ENCODE peak calls at places on chromosomes 1 and 21, in seven cellular contexts. Y, K, I, S, A, U and B are unnamed samples.
A peak's percentile ranks its signal among the peaks of the same experiment; 100 is the strongest.

GRCh38 chr21:43718872-43719747 is at the start of gene PDXK:
- DNase-seq in Y (peak; percentile 77), K (peak; percentile 87), I (peak; percentile 80), S (peak; percentile 90), A (peak; percentile 89), U (peak; percentile 83), B (peak; percentile 92)

GRCh38 chr1:241202321-241202845 is 154.6 kb downstream of the RGS7 start:
- DNase-seq in Y (no peak), K (peak; percentile 40), I (no peak), S (no peak), A (peak; percentile 41), U (no peak), B (no peak)

GRCh38 chr1:39450956-39451601 is 40.4 kb upstream of the BMP8A start:
- DNase-seq in Y (peak; percentile 89), K (no peak), I (peak; percentile 88), S (no peak), A (no peak), U (no peak), B (no peak)

GRCh38 chr1:31671147-31671546 is 26.5 kb upstream of the PEF1 start:
- DNase-seq in Y (no peak), K (no peak), I (no peak), S (no peak), A (no peak), U (no peak), B (no peak)

GRCh38 chr1:211731456-211732275 is 56.2 kb upstream of the NEK2 start:
- DNase-seq in Y (no peak), K (no peak), I (no peak), S (no peak), A (no peak), U (no peak), B (no peak)

GRCh38 chr1:180544050-180544449 is 14.7 kb upstream of the OVAAL start:
- DNase-seq in Y (no peak), K (no peak), I (no peak), S (no peak), A (no peak), U (no peak), B (no peak)

GRCh38 chr1:156596426-156596825 is 4.8 kb downstream of the NAXE start:
- DNase-seq in Y (no peak), K (no peak), I (no peak), S (no peak), A (no peak), U (no peak), B (no peak)

GRCh38 chr1:2391034-2391384 is 345 bp downstream of the MORN1 start:
- DNase-seq in Y (no peak), K (peak; percentile 47), I (peak; percentile 42), S (peak; percentile 71), A (no peak), U (no peak), B (no peak)

GRCh38 chr1:99850458-99850974 is 355 bp downstream of the AGL start:
- DNase-seq in Y (no peak), K (no peak), I (no peak), S (no peak), A (no peak), U (no peak), B (no peak)

GRCh38 chr1:224851210-224851849 is 78.1 kb upstream of the DNAH14 start:
- DNase-seq in Y (peak; percentile 37), K (peak; percentile 77), I (peak; percentile 38), S (peak; percentile 91), A (peak; percentile 80), U (peak; percentile 38), B (no peak)

GRCh38 chr1:69791311-69791710 is 223.6 kb downstream of the LRRC7 start:
- DNase-seq in Y (no peak), K (no peak), I (no peak), S (no peak), A (no peak), U (no peak), B (no peak)

DNA sequence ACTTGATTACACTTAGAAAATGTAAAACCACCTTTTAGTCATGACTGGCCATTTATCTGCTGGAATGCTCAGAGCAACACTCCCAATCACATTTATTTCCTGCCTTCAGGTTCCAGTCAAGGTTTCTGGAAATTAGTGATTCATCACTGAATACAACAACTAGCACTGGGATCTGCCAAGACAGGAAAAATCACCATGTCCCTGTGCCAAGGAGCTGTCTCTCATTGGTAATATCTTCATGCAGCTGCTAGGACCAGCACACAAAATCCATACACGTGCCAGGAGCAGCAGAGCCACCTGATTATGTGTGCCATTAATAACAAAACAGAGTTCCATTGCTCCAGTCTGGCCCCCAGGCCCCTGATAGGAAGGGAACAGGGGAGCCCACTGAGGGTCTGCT is 194.6 kb downstream of the TNR start:
- DNase-seq in Y (no peak), K (no peak), I (no peak), S (no peak), A (no peak), U (no peak), B (no peak)
- H3K23ac ChIP-seq in Y (no peak overlapping the region), K (no peak overlapping the region), I (no peak overlapping the region), S (no peak overlapping the region), A (no peak overlapping the region), U (no peak overlapping the region), B (no peak overlapping the region)

GRCh38 chr1:186139706-186140105 is 235.3 kb downstream of the TPR start:
- DNase-seq in Y (peak; percentile 57), K (no peak), I (no peak), S (no peak), A (no peak), U (no peak), B (no peak)
- H3K4me2 ChIP-seq in Y (peak overlapping the region; percentile 57), K (no peak overlapping the region), I (no peak overlapping the region), S (no peak overlapping the region), A (no peak overlapping the region), U (no peak overlapping the region), B (no peak overlapping the region)

DNA sequence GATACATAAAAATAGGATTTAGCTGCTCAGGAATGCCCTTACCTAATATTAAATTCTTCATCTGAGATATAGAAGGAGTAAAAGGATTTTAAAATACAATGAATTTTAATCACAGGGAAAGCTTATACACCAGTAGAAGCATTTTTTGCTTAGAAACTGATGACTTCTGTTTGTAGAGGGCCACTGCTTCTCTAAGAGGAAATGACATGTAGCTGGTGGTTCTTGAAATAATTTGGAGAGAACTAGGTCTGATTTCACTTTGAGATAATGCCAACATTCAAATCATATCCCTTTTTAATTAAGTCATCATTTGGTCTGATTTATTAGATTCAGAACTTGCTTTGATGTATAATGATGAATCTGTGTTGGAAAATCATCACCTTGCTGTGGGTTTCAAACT is 166.6 kb upstream of the SGIP1 start:
- DNase-seq in Y (no peak), K (no peak), I (no peak), S (no peak), A (no peak), U (no peak), B (no peak)
- H3K23ac ChIP-seq in Y (no peak overlapping the region), K (no peak overlapping the region), I (no peak overlapping the region), S (no peak overlapping the region), A (no peak overlapping the region), U (no peak overlapping the region), B (no peak overlapping the region)

DNA sequence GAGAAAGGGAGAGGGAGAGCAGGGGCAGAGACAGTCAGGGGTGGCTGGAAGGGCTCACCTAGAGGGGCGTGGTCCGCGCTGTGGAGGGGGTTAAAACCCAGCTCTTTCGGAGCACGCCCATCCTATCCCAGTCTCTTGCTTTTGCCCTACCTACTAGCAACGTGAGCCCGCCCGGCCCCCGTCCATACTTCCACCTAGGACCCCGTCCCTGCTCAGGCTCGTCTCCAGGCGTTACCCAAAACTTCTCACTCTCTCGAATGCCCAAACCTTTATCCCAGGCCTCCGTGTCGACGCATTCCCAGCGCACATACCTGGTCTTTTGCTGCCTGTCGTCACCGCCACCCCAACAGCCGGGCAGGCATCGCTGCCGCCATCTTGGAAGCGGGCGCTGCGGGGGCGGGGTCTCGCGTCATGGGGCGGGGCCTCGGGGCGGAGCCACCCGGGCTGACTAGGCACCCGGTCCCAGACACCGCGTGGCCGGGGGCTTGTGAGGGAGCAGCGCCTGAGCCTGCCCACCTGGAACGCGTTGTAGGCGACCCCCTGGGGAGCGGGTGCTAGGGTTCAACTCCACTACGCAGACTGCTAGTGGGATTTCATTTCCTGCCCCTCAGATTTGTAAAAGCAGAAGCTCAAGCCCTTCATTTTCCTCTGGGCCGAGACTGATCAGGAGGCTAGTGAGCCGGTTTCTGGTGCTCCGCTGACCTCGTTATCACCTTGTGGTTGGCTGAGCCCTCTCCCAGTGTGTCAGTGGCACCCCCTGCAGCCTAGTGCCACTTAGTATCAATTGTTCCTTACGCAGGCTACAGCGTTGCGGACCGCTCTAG is at the start of gene B4GALT3:
- DNase-seq in Y (peak; percentile 65), K (peak; percentile 96), I (peak; percentile 81), S (peak; percentile 100), A (peak; percentile 94), U (peak; percentile 82), B (peak; percentile 87)
- H3K4me2 ChIP-seq in Y (peak within 1 kb of the TSS; percentile 96), K (peak within 1 kb of the TSS; percentile 87), I (peak within 1 kb of the TSS; percentile 95), S (peak within 1 kb of the TSS; percentile 61), A (peak within 1 kb of the TSS; percentile 76), U (peak within 1 kb of the TSS; percentile 90), B (peak within 1 kb of the TSS; percentile 97)

GRCh38 chr1:152505083-152505482 is 5.5 kb upstream of the LCE5A start:
- DNase-seq in Y (no peak), K (no peak), I (no peak), S (no peak), A (no peak), U (no peak), B (peak; percentile 41)
- H3K23ac ChIP-seq in Y (no peak overlapping the region), K (no peak overlapping the region), I (no peak overlapping the region), S (no peak overlapping the region), A (no peak overlapping the region), U (no peak overlapping the region), B (no peak overlapping the region)

GRCh38 chr1:153961421-153961820 is 1.9 kb downstream of the SLC39A1 start:
- DNase-seq in Y (no peak), K (no peak), I (no peak), S (no peak), A (no peak), U (no peak), B (no peak)

GRCh38 chr1:153960206-153960605 is 1.8 kb upstream of the CRTC2 start:
- DNase-seq in Y (no peak), K (no peak), I (no peak), S (no peak), A (no peak), U (no peak), B (no peak)

GRCh38 chr1:153963030-153963849 is at the start of gene SLC39A1:
- DNase-seq in Y (peak; percentile 95), K (peak; percentile 99), I (peak; percentile 97), S (peak; percentile 99), A (peak; percentile 99), U (peak; percentile 97), B (peak; percentile 99)

GRCh38 chr1:153963850-153964331 is 554 bp upstream of the SLC39A1 start:
- DNase-seq in Y (no peak), K (peak; percentile 96), I (no peak), S (peak; percentile 83), A (peak; percentile 87), U (peak; percentile 69), B (peak; percentile 99)

DNA sequence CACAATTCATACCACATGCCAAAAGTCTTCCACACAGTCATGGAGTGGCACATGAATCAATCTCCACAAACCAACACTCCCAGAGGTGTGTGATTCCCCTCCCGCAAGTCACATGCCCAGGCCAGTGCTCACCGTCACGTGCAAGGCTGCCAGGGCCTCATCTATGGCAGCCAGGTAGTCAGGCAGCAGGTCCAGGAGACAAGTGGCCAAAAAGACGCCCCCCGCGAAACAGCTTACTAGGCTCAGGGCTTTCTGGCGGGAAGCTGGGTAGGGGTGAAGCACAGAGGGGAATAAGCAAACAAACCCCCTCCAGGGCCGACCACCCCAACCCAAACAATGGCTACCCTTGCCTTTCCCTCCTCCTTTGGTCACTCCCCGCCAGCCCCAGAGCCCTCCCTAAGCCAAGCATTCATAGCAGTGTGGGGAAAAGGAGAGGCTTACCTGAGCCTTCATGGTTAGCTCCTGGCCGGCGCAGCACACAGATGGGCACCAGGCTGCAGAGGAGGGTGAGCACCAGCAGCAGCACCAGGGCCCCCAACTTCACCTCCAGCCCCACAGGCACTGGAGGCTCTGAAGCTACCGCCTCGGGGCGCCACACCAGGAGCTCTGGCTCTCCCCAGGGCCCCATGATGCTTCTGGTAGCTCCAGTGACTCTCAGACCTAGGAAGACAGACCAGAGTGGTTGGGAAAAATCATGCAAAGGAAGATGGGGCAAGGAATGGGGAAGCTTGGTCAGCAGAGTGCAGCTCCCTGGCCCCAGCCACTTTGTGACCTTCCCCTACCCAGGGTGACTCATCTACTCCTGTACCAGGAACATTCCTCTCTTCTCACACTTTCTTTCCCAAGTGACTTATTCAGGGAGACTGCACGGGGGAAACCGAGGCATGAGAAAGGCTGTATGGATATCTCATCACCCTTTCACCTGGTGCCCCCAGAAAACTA is 978 bp downstream of the SLC39A1 start:
- DNase-seq in Y (peak; percentile 60), K (peak; percentile 80), I (peak; percentile 85), S (no peak), A (no peak), U (no peak), B (peak; percentile 68)
- H3K4me2 ChIP-seq in Y (peak overlapping the region; percentile 92), K (peak overlapping the region; percentile 87), I (peak overlapping the region; percentile 83), S (peak overlapping the region; percentile 98), A (peak overlapping the region; percentile 96), U (peak overlapping the region; percentile 77), B (peak overlapping the region; percentile 86)